ENCODE peak calls at places on chromosomes 7 and 10, in eight cellular contexts. One of them, this sample, is unnamed.

GRCh38 chr7:143375298-143376034 is 5.7 kb upstream of the ZYX start:
- DNase-seq in CD8-positive, alpha-beta T cell: peak
- DNase-seq in NCI-H510A treated with DMSO at 0.1 percent for 48 hours: no peak
- DNase-seq in foreskin keratinocyte: no peak
- DNase-seq in lower lobe of right lung: no peak
- DNase-seq in upper lobe of right lung: no peak
- DNase-seq in NB4: peak
- DNase-seq in T-helper 22 cell: peak
- DNase-seq in this sample: no peak

GRCh38 chr10:30625110-30625509 is 4.4 kb downstream of the LYZL2 start:
- DNase-seq in upper lobe of right lung: no peak
- DNase-seq in foreskin keratinocyte: no peak
- DNase-seq in NB4: no peak
- DNase-seq in CD8-positive, alpha-beta T cell: peak
- DNase-seq in T-helper 22 cell: no peak
- DNase-seq in NCI-H510A treated with DMSO at 0.1 percent for 48 hours: no peak
- DNase-seq in lower lobe of right lung: no peak
- DNase-seq in this sample: no peak

GRCh38 chr7:116354546-116355422 is 144.4 kb downstream of the TES start:
- DNase-seq in upper lobe of right lung: peak
- DNase-seq in NCI-H510A treated with DMSO at 0.1 percent for 48 hours: peak
- DNase-seq in lower lobe of right lung: no peak
- DNase-seq in foreskin keratinocyte: peak
- DNase-seq in T-helper 22 cell: no peak
- DNase-seq in CD8-positive, alpha-beta T cell: no peak
- DNase-seq in NB4: no peak
- DNase-seq in this sample: peak

GRCh38 chr10:42609872-42610271 is 28.5 kb downstream of the ZNF33B start:
- DNase-seq in lower lobe of right lung: no peak
- DNase-seq in NCI-H510A treated with DMSO at 0.1 percent for 48 hours: no peak
- DNase-seq in NB4: no peak
- DNase-seq in foreskin keratinocyte: no peak
- DNase-seq in T-helper 22 cell: no peak
- DNase-seq in upper lobe of right lung: no peak
- DNase-seq in CD8-positive, alpha-beta T cell: no peak
- DNase-seq in this sample: no peak

GRCh38 chr7:33261585-33261984 is 132.2 kb downstream of the BBS9 start:
- DNase-seq in NCI-H510A treated with DMSO at 0.1 percent for 48 hours: no peak
- DNase-seq in T-helper 22 cell: no peak
- DNase-seq in CD8-positive, alpha-beta T cell: no peak
- DNase-seq in lower lobe of right lung: no peak
- DNase-seq in foreskin keratinocyte: no peak
- DNase-seq in NB4: peak
- DNase-seq in upper lobe of right lung: no peak
- DNase-seq in this sample: no peak

GRCh38 chr10:110212119-110213006 is 5.0 kb downstream of the MXI1 start:
- DNase-seq in lower lobe of right lung: peak
- DNase-seq in upper lobe of right lung: no peak
- DNase-seq in T-helper 22 cell: peak
- DNase-seq in NCI-H510A treated with DMSO at 0.1 percent for 48 hours: no peak
- DNase-seq in foreskin keratinocyte: no peak
- DNase-seq in NB4: peak
- DNase-seq in CD8-positive, alpha-beta T cell: peak
- DNase-seq in this sample: no peak

GRCh38 chr10:13219685-13220670 is 14.2 kb downstream of the UCMA start:
- DNase-seq in NB4: peak
- DNase-seq in upper lobe of right lung: peak
- DNase-seq in T-helper 22 cell: no peak
- DNase-seq in lower lobe of right lung: no peak
- DNase-seq in NCI-H510A treated with DMSO at 0.1 percent for 48 hours: no peak
- DNase-seq in CD8-positive, alpha-beta T cell: no peak
- DNase-seq in foreskin keratinocyte: peak
- DNase-seq in this sample: no peak

GRCh38 chr10:86815035-86815617 is 58.7 kb downstream of the BMPR1A start:
- DNase-seq in CD8-positive, alpha-beta T cell: no peak
- DNase-seq in T-helper 22 cell: no peak
- DNase-seq in foreskin keratinocyte: no peak
- DNase-seq in upper lobe of right lung: no peak
- DNase-seq in NB4: no peak
- DNase-seq in NCI-H510A treated with DMSO at 0.1 percent for 48 hours: no peak
- DNase-seq in lower lobe of right lung: no peak
- DNase-seq in this sample: no peak

GRCh38 chr7:104267701-104268368 is 60.0 kb upstream of the ORC5 start:
- DNase-seq in NCI-H510A treated with DMSO at 0.1 percent for 48 hours: no peak
- DNase-seq in upper lobe of right lung: no peak
- DNase-seq in CD8-positive, alpha-beta T cell: no peak
- DNase-seq in foreskin keratinocyte: no peak
- DNase-seq in T-helper 22 cell: no peak
- DNase-seq in lower lobe of right lung: no peak
- DNase-seq in NB4: peak
- DNase-seq in this sample: peak

GRCh38 chr7:127678330-127678729 is 26.3 kb downstream of the SND1 start:
- DNase-seq in T-helper 22 cell: no peak
- DNase-seq in foreskin keratinocyte: no peak
- DNase-seq in NB4: no peak
- DNase-seq in lower lobe of right lung: no peak
- DNase-seq in CD8-positive, alpha-beta T cell: no peak
- DNase-seq in NCI-H510A treated with DMSO at 0.1 percent for 48 hours: no peak
- DNase-seq in upper lobe of right lung: no peak
- DNase-seq in this sample: no peak

GRCh38 chr7:92769361-92769633 is 67.1 kb downstream of the CDK6 start:
- DNase-seq in NB4: no peak
- DNase-seq in foreskin keratinocyte: no peak
- DNase-seq in CD8-positive, alpha-beta T cell: no peak
- DNase-seq in T-helper 22 cell: no peak
- DNase-seq in lower lobe of right lung: no peak
- DNase-seq in NCI-H510A treated with DMSO at 0.1 percent for 48 hours: no peak
- DNase-seq in upper lobe of right lung: no peak
- DNase-seq in this sample: no peak

GRCh38 chr7:66183700-66184099 is 21.4 kb upstream of the TPST1 start:
- DNase-seq in NCI-H510A treated with DMSO at 0.1 percent for 48 hours: no peak
- DNase-seq in lower lobe of right lung: no peak
- DNase-seq in foreskin keratinocyte: peak
- DNase-seq in CD8-positive, alpha-beta T cell: no peak
- DNase-seq in upper lobe of right lung: no peak
- DNase-seq in T-helper 22 cell: no peak
- DNase-seq in NB4: no peak
- DNase-seq in this sample: no peak

GRCh38 chr10:70174058-70174741 is 3.9 kb upstream of the SAR1A start:
- DNase-seq in foreskin keratinocyte: peak
- DNase-seq in NCI-H510A treated with DMSO at 0.1 percent for 48 hours: no peak
- DNase-seq in NB4: no peak
- DNase-seq in upper lobe of right lung: no peak
- DNase-seq in lower lobe of right lung: no peak
- DNase-seq in CD8-positive, alpha-beta T cell: peak
- DNase-seq in T-helper 22 cell: no peak
- DNase-seq in this sample: no peak

GRCh38 chr7:11950281-11950680 is 118.3 kb upstream of the THSD7A start:
- DNase-seq in upper lobe of right lung: peak
- DNase-seq in CD8-positive, alpha-beta T cell: no peak
- DNase-seq in foreskin keratinocyte: no peak
- DNase-seq in NB4: no peak
- DNase-seq in NCI-H510A treated with DMSO at 0.1 percent for 48 hours: no peak
- DNase-seq in lower lobe of right lung: peak
- DNase-seq in T-helper 22 cell: no peak
- DNase-seq in this sample: no peak

GRCh38 chr10:51214207-51214896 is 140.1 kb downstream of the PRKG1 start:
- DNase-seq in T-helper 22 cell: no peak
- DNase-seq in NCI-H510A treated with DMSO at 0.1 percent for 48 hours: no peak
- DNase-seq in foreskin keratinocyte: no peak
- DNase-seq in CD8-positive, alpha-beta T cell: no peak
- DNase-seq in NB4: no peak
- DNase-seq in upper lobe of right lung: no peak
- DNase-seq in lower lobe of right lung: no peak
- DNase-seq in this sample: no peak

GRCh38 chr7:55405856-55406541 is 40.9 kb downstream of the LANCL2 start:
- DNase-seq in foreskin keratinocyte: no peak
- DNase-seq in CD8-positive, alpha-beta T cell: no peak
- DNase-seq in NCI-H510A treated with DMSO at 0.1 percent for 48 hours: no peak
- DNase-seq in NB4: no peak
- DNase-seq in T-helper 22 cell: no peak
- DNase-seq in upper lobe of right lung: no peak
- DNase-seq in lower lobe of right lung: no peak
- DNase-seq in this sample: no peak

GRCh38 chr7:26631601-26632000 is 232.8 kb downstream of the SKAP2 start:
- DNase-seq in lower lobe of right lung: no peak
- DNase-seq in upper lobe of right lung: no peak
- DNase-seq in NCI-H510A treated with DMSO at 0.1 percent for 48 hours: no peak
- DNase-seq in NB4: no peak
- DNase-seq in CD8-positive, alpha-beta T cell: no peak
- DNase-seq in T-helper 22 cell: no peak
- DNase-seq in foreskin keratinocyte: no peak
- DNase-seq in this sample: no peak

GRCh38 chr10:73828166-73828565 is 16.8 kb upstream of the NDST2 start:
- DNase-seq in lower lobe of right lung: no peak
- DNase-seq in upper lobe of right lung: no peak
- DNase-seq in CD8-positive, alpha-beta T cell: no peak
- DNase-seq in foreskin keratinocyte: no peak
- DNase-seq in T-helper 22 cell: no peak
- DNase-seq in NCI-H510A treated with DMSO at 0.1 percent for 48 hours: no peak
- DNase-seq in NB4: no peak
- DNase-seq in this sample: no peak

GRCh38 chr10:111360260-111360925 is 283.6 kb downstream of the ADRA2A start:
- DNase-seq in upper lobe of right lung: no peak
- DNase-seq in NCI-H510A treated with DMSO at 0.1 percent for 48 hours: peak
- DNase-seq in T-helper 22 cell: no peak
- DNase-seq in NB4: peak
- DNase-seq in CD8-positive, alpha-beta T cell: no peak
- DNase-seq in foreskin keratinocyte: peak
- DNase-seq in lower lobe of right lung: peak
- DNase-seq in this sample: no peak